ENCODE peak calls at places on chromosomes 5 and 9, in ten cellular contexts. C, R, L, P, O, D, Y, Z, V and N are unnamed samples.

GRCh38 chr9:35756743-35757526 is 2.9 kb upstream of the MSMP start:
- DNase-seq in O (peak; percentile 76), Z (peak; percentile 76), D (no peak), R (no peak), C (no peak), Y (no peak), L (peak; percentile 95), V (peak; percentile 88), P (peak; percentile 29), N (peak; percentile 67)

GRCh38 chr9:134222018-134222573 is 57.7 kb upstream of the RNU6ATAC start:
- DNase-seq in L (no peak), D (no peak), O (no peak), C (no peak), R (no peak), Y (no peak), Z (peak; percentile 17), V (no peak), P (no peak), N (no peak)

GRCh38 chr9:115640887-115641286 is 512.7 kb upstream of the PAPPA start:
- DNase-seq in P (peak; percentile 84), V (no peak), R (peak; percentile 29), Y (peak; percentile 81), L (no peak), O (no peak), D (no peak), Z (no peak), C (peak; percentile 34), N (no peak)

GRCh38 chr9:122397749-122398148 is 26.9 kb downstream of the PTGS1 start:
- DNase-seq in P (no peak), O (no peak), Y (no peak), L (no peak), R (no peak), Z (no peak), V (no peak), C (no peak), D (no peak), N (no peak)

GRCh38 chr5:159459951-159460538 is 129.8 kb upstream of the IL12B start:
- DNase-seq in V (no peak), Y (peak; percentile 20), Z (no peak), D (no peak), O (no peak), P (peak; percentile 79), L (no peak), C (no peak), R (no peak), N (no peak)

GRCh38 chr9:131854906-131855504 is 115.1 kb upstream of the RAPGEF1 start:
- DNase-seq in R (no peak), C (peak; percentile 1), Y (peak; percentile 33), O (peak; percentile 46), D (no peak), L (no peak), Z (no peak), P (peak; percentile 3), V (no peak), N (no peak)

GRCh38 chr5:129384736-129385135 is 75.4 kb upstream of the ADAMTS19 start:
- DNase-seq in R (no peak), D (no peak), C (no peak), L (no peak), V (no peak), O (no peak), Z (no peak), P (no peak), Y (peak; percentile 11), N (no peak)

GRCh38 chr9:71769175-71770165 is 1.2 kb upstream of the CEMIP2 start:
- DNase-seq in C (no peak), O (peak; percentile 46), V (peak; percentile 97), Z (peak; percentile 86), R (no peak), Y (peak; percentile 43), L (peak; percentile 96), P (peak; percentile 35), D (peak; percentile 40), N (peak; percentile 80)

GRCh38 chr5:117889592-117889991 is 1098.8 kb downstream of the DTWD2 start:
- DNase-seq in L (no peak), D (no peak), R (peak; percentile 42), O (no peak), C (no peak), Y (peak; percentile 47), V (no peak), P (peak; percentile 18), Z (no peak), N (no peak)

GRCh38 chr9:98860871-98861293 is 53.4 kb downstream of the GALNT12 start:
- DNase-seq in L (no peak), P (peak; percentile 83), Z (peak; percentile 55), Y (peak; percentile 98), D (no peak), V (peak; percentile 53), R (peak; percentile 98), C (peak; percentile 96), O (no peak), N (no peak)

GRCh38 chr5:123785160-123786001 is 273.4 kb downstream of the CSNK1G3 start:
- DNase-seq in V (no peak), C (no peak), P (peak; percentile 75), O (peak; percentile 21), Y (peak; percentile 52), R (peak; percentile 84), Z (no peak), L (no peak), D (no peak), N (no peak)

GRCh38 chr5:72453260-72453775 is 53.9 kb downstream of the ZNF366 start:
- DNase-seq in Z (no peak), O (no peak), D (no peak), V (no peak), P (no peak), R (no peak), L (no peak), Y (no peak), C (no peak), N (no peak)
- TF ChIP-seq CTCF in Z (no peak), O (no peak), D (no peak), V (no peak), P (no peak), R (no peak), L (no peak), Y (no peak), C (no peak), N (no peak)

GRCh38 chr5:167947312-167947711 is 344.1 kb upstream of the WWC1 start:
- DNase-seq in V (no peak), D (no peak), C (no peak), P (no peak), O (no peak), Y (peak; percentile 39), Z (no peak), R (no peak), L (no peak), N (no peak)

GRCh38 chr5:167951121-167951520 is 340.3 kb upstream of the WWC1 start:
- DNase-seq in V (no peak), D (no peak), O (no peak), L (no peak), Z (no peak), C (no peak), R (no peak), Y (peak; percentile 18), P (no peak), N (no peak)

GRCh38 chr5:167950126-167950721 is 341.2 kb upstream of the WWC1 start:
- DNase-seq in Z (no peak), O (no peak), D (no peak), R (peak; percentile 69), P (peak; percentile 60), V (no peak), L (no peak), C (peak; percentile 69), Y (peak; percentile 72), N (no peak)

GRCh38 chr5:167952278-167952990 is 339.0 kb upstream of the WWC1 start:
- DNase-seq in P (no peak), V (peak; percentile 68), C (no peak), Y (no peak), R (no peak), D (no peak), L (peak; percentile 62), O (no peak), Z (no peak), N (peak; percentile 48)

DNA sequence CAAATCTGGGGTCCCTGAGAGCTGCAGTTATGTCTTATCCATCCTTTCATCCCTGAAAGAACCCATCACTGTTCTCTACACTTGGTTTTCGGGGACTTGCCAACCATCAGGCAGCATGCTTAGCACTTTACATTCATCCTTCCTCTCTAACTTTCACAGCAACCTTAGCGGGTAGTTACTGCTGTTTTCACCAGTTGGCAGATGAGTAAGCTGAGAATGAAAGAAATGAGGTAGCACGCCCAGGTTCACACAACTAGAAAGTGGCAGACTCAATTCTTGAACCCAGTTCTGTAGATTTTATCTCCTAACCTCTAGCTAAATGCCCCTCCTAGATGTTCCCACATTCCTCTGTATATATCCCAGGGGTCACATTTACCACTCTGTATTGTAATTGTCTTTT is 342.0 kb upstream of the WWC1 start:
- DNase-seq in R (no peak), L (no peak), O (no peak), V (no peak), C (no peak), D (no peak), Z (no peak), Y (no peak), P (no peak), N (no peak)
- TF ChIP-seq CTCF in R (no peak), L (no peak), O (no peak), V (no peak), C (no peak), D (no peak), Z (no peak), Y (no peak), P (no peak), N (no peak)

GRCh38 chr9:127918201-127919107 is 1.6 kb upstream of the ST6GALNAC4 start:
- DNase-seq in R (no peak), O (peak; percentile 72), P (no peak), Z (peak; percentile 51), C (no peak), D (no peak), Y (peak; percentile 71), V (peak; percentile 79), L (no peak), N (no peak)
- TF ChIP-seq CTCF in R (peak; percentile 28), O (peak; percentile 49), P (peak; percentile 11), Z (no peak), C (peak; percentile 14), D (no peak), Y (no peak), V (peak; percentile 62), L (no peak), N (peak; percentile 8)

DNA sequence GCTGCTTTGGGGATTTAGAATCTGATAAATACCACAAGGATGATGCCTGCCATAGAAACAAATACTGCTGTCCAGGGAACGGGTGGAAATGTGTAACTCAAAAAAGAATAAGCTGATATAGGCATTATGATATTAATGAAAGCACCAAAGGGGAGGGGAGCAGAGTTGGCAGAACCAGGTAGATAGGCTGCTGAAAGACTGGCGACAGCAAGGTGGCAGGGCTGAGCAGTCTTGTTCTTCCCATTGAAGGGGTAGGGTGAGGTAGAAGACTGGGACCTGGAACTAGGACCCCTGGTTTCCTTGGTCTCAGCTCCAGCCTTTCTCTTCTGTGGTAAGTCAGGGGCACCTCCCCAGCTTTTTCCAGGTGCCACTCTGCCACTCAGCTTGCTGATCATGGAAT is 31.4 kb upstream of the TMOD1 start:
- DNase-seq in O (peak; percentile 57), V (peak; percentile 65), C (no peak), L (no peak), R (no peak), Z (no peak), Y (no peak), P (no peak), D (no peak), N (peak; percentile 8)
- TF ChIP-seq CTCF in O (peak; percentile 81), V (peak; percentile 73), C (no peak), L (no peak), R (peak; percentile 25), Z (no peak), Y (no peak), P (peak; percentile 28), D (no peak), N (peak; percentile 6)

GRCh38 chr9:88388886-88389617 is 808 bp downstream of the SPIN1 start:
- DNase-seq in O (peak; percentile 74), Y (peak; percentile 65), R (no peak), L (peak; percentile 92), Z (no peak), V (peak; percentile 91), P (peak; percentile 67), D (peak; percentile 49), C (no peak), N (peak; percentile 87)
- TF ChIP-seq CTCF in O (no peak), Y (no peak), R (no peak), L (no peak), Z (no peak), V (no peak), P (no peak), D (no peak), C (no peak), N (no peak)